ENCODE peak calls at places on chromosomes 7 and 10, in eight cellular contexts. B is T-helper 17 cell; F is NCI-H226; U is activated CD4-positive, alpha-beta T cell treated with anti-CD3 and anti-CD28 coated beads for 24 hours; Q is adrenal gland; L is stimulated activated naive B cell treated with anti-CD40 and anti-IgM and Interleukin-4, amounts not matched to agents 10 μg/mL and 1 μg/mL and 100 μg/mL, for 72 hours; P is DMS 273 treated with DMSO at 0.1 percent for 48 hours; A is IMR-90. Z is an unnamed sample.

GRCh38 chr10:79487296-79488194 is 24.8 kb upstream of the EIF5AL1 start:
- DNase-seq in F (peak), B (no peak), L (peak), Q (peak), A (peak), P (peak), U (no peak), Z (no peak)

GRCh38 chr7:122528879-122529481 is 169.9 kb downstream of the RNF133 start:
- DNase-seq in P (no peak), Q (no peak), U (no peak), L (no peak), B (no peak), F (no peak), A (peak), Z (no peak)

GRCh38 chr10:114615600-114616007 is 42.5 kb downstream of the ABLIM1 start:
- DNase-seq in B (no peak), U (no peak), L (no peak), P (no peak), A (no peak), Q (no peak), F (no peak), Z (no peak)

GRCh38 chr7:26265061-26265460 is 26.6 kb upstream of the SNX10 start:
- DNase-seq in U (no peak), A (no peak), F (no peak), P (no peak), B (no peak), Q (peak), L (no peak), Z (no peak)

GRCh38 chr10:73906524-73907447 is 4.1 kb upstream of the PLAU start:
- DNase-seq in F (peak), Q (peak), B (no peak), L (peak), U (no peak), P (no peak), A (peak), Z (no peak)

GRCh38 chr10:123761666-123762230 is 95.6 kb downstream of the GPR26 start:
- DNase-seq in A (no peak), U (no peak), P (no peak), Q (no peak), L (no peak), F (no peak), B (no peak), Z (no peak)

GRCh38 chr10:95485445-95485844 is 75.7 kb downstream of the SORBS1 start:
- DNase-seq in L (no peak), U (no peak), F (peak), A (no peak), B (no peak), P (no peak), Q (no peak), Z (no peak)

GRCh38 chr7:46747222-46747621 is 826.1 kb upstream of the IGFBP3 start:
- DNase-seq in L (no peak), U (no peak), F (peak), Q (no peak), B (no peak), P (no peak), A (no peak), Z (no peak)

GRCh38 chr10:15439381-15439837 is 68.3 kb upstream of the FAM171A1 start:
- DNase-seq in A (peak), U (no peak), B (no peak), F (peak), P (no peak), L (no peak), Q (peak), Z (no peak)

GRCh38 chr10:124688889-124689670 is 55.1 kb downstream of the FAM53B start:
- DNase-seq in L (peak), Q (no peak), F (no peak), A (no peak), U (peak), P (no peak), B (no peak), Z (peak)

GRCh38 chr10:75009426-75009825 is 102.0 kb upstream of the SAMD8 start:
- DNase-seq in A (peak), F (no peak), L (no peak), B (no peak), U (no peak), P (no peak), Q (no peak), Z (no peak)

GRCh38 chr7:158399762-158400161 is 187.9 kb downstream of the PTPRN2 start:
- DNase-seq in A (no peak), F (no peak), B (no peak), Q (no peak), P (no peak), L (no peak), U (no peak), Z (no peak)

GRCh38 chr7:6250364-6250833 is 22.0 kb downstream of the CYTH3 start:
- DNase-seq in F (no peak), Q (no peak), L (no peak), U (no peak), P (no peak), A (no peak), B (no peak), Z (no peak)

GRCh38 chr7:5497158-5498103 is 73.8 kb upstream of the TNRC18 start:
- DNase-seq in Q (no peak), F (no peak), U (no peak), A (no peak), P (no peak), B (no peak), L (no peak), Z (no peak)

GRCh38 chr7:16135628-16136027 is 285.7 kb downstream of the CRPPA start:
- DNase-seq in F (no peak), U (no peak), Q (no peak), B (no peak), A (no peak), L (no peak), P (no peak), Z (no peak)

GRCh38 chr10:36188461-36188860 is 546.4 kb upstream of the FZD8 start:
- DNase-seq in L (no peak), B (no peak), A (no peak), P (no peak), F (no peak), Q (no peak), U (no peak), Z (no peak)

GRCh38 chr7:47310020-47310419 is 271.9 kb downstream of the TNS3 start:
- DNase-seq in L (no peak), Q (no peak), A (no peak), P (no peak), B (no peak), U (no peak), F (no peak), Z (no peak)

GRCh38 chr7:18356195-18356645 is 139.3 kb upstream of the HDAC9 start:
- DNase-seq in Q (no peak), P (peak), F (no peak), A (peak), L (no peak), B (no peak), U (no peak), Z (no peak)

GRCh38 chr7:57305192-57305748 is 144.7 kb upstream of the ZNF716 start:
- DNase-seq in L (no peak), F (no peak), P (no peak), A (no peak), U (no peak), B (no peak), Q (peak), Z (no peak)

GRCh38 chr10:84798333-84798732 is 469.9 kb downstream of the CCSER2 start:
- DNase-seq in P (no peak), L (no peak), A (no peak), Q (no peak), B (no peak), U (no peak), F (no peak), Z (no peak)

GRCh38 chr10:28935061-28935460 is 257.7 kb downstream of the BAMBI start:
- DNase-seq in B (no peak), U (no peak), Q (no peak), P (no peak), F (no peak), L (no peak), A (no peak), Z (no peak)

GRCh38 chr10:31242902-31243301 is 76.1 kb upstream of the ZEB1 start:
- DNase-seq in P (no peak), Q (peak), L (no peak), A (peak), U (peak), F (peak), B (no peak), Z (peak)

GRCh38 chr7:151109094-151110048 is 23.1 kb downstream of the AGAP3 start:
- DNase-seq in B (no peak), F (no peak), Q (no peak), A (no peak), U (no peak), L (no peak), P (no peak), Z (no peak)

GRCh38 chr10:126227762-126228134 is 160.5 kb downstream of the ADAM12 start:
- DNase-seq in Q (peak), A (peak), L (no peak), U (no peak), F (no peak), P (no peak), B (no peak), Z (no peak)

GRCh38 chr10:96784253-96784652 is 47.8 kb upstream of the LCOR start:
- DNase-seq in U (no peak), P (no peak), F (no peak), B (no peak), L (no peak), A (no peak), Q (no peak), Z (no peak)

GRCh38 chr10:97399843-97400545 is 1.1 kb downstream of the RRP12 start:
- DNase-seq in F (peak), U (no peak), A (peak), Q (peak), B (no peak), P (no peak), L (peak), Z (no peak)

GRCh38 chr7:27723086-27723485 is 16.9 kb upstream of the TAX1BP1 start:
- DNase-seq in A (no peak), U (no peak), Q (no peak), B (no peak), P (peak), L (no peak), F (peak), Z (no peak)

GRCh38 chr10:10794776-10795175 is 222.9 kb upstream of the CELF2 start:
- DNase-seq in A (peak), L (no peak), B (no peak), P (no peak), F (peak), U (no peak), Q (no peak), Z (no peak)

GRCh38 chr7:121329460-121330052 is 756 bp downstream of the WNT16 start:
- DNase-seq in F (no peak), P (peak), B (no peak), U (no peak), L (peak), Q (no peak), A (no peak), Z (no peak)

Z was measured in stimulated activated CD8-positive, alpha-beta memory T cell treated with anti-CD3 and anti-CD28 coated beads, Interleukin-7, amount 100 ng/mL, for 24 hours.